ENCODE peak calls at places on chromosomes 5 and 9, in four cellular contexts. A, W, X and G are unnamed samples.

GRCh38 chr9:135224921-135225541 is 137.6 kb downstream of the OLFM1 start:
- DNase-seq in A (no peak), W (no peak), X (no peak), G (no peak)

GRCh38 chr5:58447231-58447630 is 12.7 kb downstream of the PLK2 start:
- DNase-seq in A (no peak), W (no peak), X (no peak), G (no peak)

GRCh38 chr9:135039916-135040645 is 47.4 kb upstream of the OLFM1 start:
- DNase-seq in A (no peak), W (no peak), X (no peak), G (no peak)

GRCh38 chr5:93532370-93532769 is 48.6 kb downstream of the NR2F1-AS1 start:
- DNase-seq in A (no peak), W (no peak), X (peak), G (peak)

GRCh38 chr5:127960126-127960744 is 123.3 kb upstream of the SLC12A2 start:
- DNase-seq in A (no peak), W (no peak), X (no peak), G (no peak)

GRCh38 chr9:108622467-108622866 is 233.3 kb downstream of the ACTL7B start:
- DNase-seq in A (no peak), W (no peak), X (no peak), G (no peak)

GRCh38 chr5:141485305-141486055 is 650 bp downstream of the PCDHGC4 start:
- DNase-seq in A (no peak), W (no peak), X (no peak), G (no peak)

GRCh38 chr5:177593511-177593910 is 1.5 kb downstream of the TMED9 start:
- DNase-seq in A (no peak), W (no peak), X (no peak), G (no peak)

GRCh38 chr5:143275871-143276363 is 127.6 kb downstream of the NR3C1 start:
- DNase-seq in A (no peak), W (no peak), X (no peak), G (no peak)

GRCh38 chr5:36239370-36240293 is 2.1 kb downstream of the NADK2 start:
- DNase-seq in A (no peak), W (no peak), X (no peak), G (no peak)
- H3K4me3 ChIP-seq in A (no peak), W (no peak), X (no peak), G (peak)

GRCh38 chr9:95465115-95465514 is 51.7 kb downstream of the PTCH1 start:
- DNase-seq in A (no peak), W (no peak), X (no peak), G (no peak)

GRCh38 chr9:95462419-95463121 is 54.2 kb downstream of the PTCH1 start:
- DNase-seq in A (peak), W (peak), X (peak), G (peak)

GRCh38 chr9:95461448-95462381 is 55.1 kb downstream of the PTCH1 start:
- DNase-seq in A (no peak), W (no peak), X (no peak), G (no peak)

GRCh38 chr9:95460627-95461164 is 56.1 kb downstream of the PTCH1 start:
- DNase-seq in A (no peak), W (no peak), X (no peak), G (peak)

GRCh38 chr9:95463145-95464060 is 53.4 kb downstream of the PTCH1 start:
- DNase-seq in A (peak), W (no peak), X (no peak), G (no peak)
- H3K4me3 ChIP-seq in A (no peak), W (peak), X (peak), G (peak)

DNA sequence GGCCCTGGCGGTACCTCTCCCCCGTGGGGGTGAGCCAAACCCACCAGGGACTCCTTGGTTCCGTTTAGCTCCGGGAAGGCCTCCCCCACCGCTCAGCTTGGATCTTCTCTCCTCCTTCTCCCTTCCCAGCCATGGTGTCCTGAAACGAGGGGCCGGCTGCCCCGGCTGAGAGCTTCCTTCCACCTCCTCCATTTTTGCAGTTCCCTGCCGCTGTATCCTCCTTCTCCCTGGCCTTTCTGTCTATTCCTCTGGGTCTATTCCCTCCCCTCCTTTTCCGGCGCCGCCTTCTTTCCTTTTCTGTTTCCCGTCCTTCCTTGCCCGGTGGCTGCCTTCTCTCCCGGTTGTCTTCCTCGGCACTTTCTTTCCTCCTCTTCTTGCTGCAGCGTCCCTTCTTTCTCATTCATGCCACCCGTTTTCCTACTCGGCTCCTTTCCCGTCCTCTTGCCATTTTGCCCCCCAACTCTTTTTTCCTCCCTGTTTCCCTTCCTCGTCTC is 110.4 kb downstream of the LIFR start:
- DNase-seq in A (no peak), W (no peak), X (no peak), G (no peak)
- H3K4me3 ChIP-seq in A (no peak), W (no peak), X (peak), G (peak)

GRCh38 chr9:73091909-73092308 is 59.8 kb upstream of the ANXA1 start:
- DNase-seq in A (no peak), W (no peak), X (no peak), G (no peak)

GRCh38 chr9:73095425-73095824 is 56.2 kb upstream of the ANXA1 start:
- DNase-seq in A (no peak), W (no peak), X (no peak), G (no peak)

GRCh38 chr9:73090214-73090613 is 61.5 kb upstream of the ANXA1 start:
- DNase-seq in A (no peak), W (no peak), X (no peak), G (no peak)

GRCh38 chr9:73093016-73093739 is 58.5 kb upstream of the ANXA1 start:
- DNase-seq in A (no peak), W (no peak), X (no peak), G (no peak)

GRCh38 chr9:73093740-73094379 is 57.8 kb upstream of the ANXA1 start:
- DNase-seq in A (no peak), W (peak), X (no peak), G (no peak)
- H3K4me3 ChIP-seq in A (no peak), W (no peak), X (no peak), G (no peak)

GRCh38 chr9:96417610-96418073 is 528 bp downstream of the ZNF367 start:
- DNase-seq in A (no peak), W (no peak), X (no peak), G (no peak)

GRCh38 chr9:96412174-96412913 is 5.8 kb downstream of the ZNF367 start:
- DNase-seq in A (no peak), W (no peak), X (no peak), G (no peak)

GRCh38 chr9:96411129-96411820 is 6.9 kb downstream of the ZNF367 start:
- DNase-seq in A (no peak), W (no peak), X (no peak), G (no peak)

GRCh38 chr9:96417051-96417586 is 1.1 kb downstream of the ZNF367 start:
- DNase-seq in A (peak), W (peak), X (no peak), G (no peak)

DNA sequence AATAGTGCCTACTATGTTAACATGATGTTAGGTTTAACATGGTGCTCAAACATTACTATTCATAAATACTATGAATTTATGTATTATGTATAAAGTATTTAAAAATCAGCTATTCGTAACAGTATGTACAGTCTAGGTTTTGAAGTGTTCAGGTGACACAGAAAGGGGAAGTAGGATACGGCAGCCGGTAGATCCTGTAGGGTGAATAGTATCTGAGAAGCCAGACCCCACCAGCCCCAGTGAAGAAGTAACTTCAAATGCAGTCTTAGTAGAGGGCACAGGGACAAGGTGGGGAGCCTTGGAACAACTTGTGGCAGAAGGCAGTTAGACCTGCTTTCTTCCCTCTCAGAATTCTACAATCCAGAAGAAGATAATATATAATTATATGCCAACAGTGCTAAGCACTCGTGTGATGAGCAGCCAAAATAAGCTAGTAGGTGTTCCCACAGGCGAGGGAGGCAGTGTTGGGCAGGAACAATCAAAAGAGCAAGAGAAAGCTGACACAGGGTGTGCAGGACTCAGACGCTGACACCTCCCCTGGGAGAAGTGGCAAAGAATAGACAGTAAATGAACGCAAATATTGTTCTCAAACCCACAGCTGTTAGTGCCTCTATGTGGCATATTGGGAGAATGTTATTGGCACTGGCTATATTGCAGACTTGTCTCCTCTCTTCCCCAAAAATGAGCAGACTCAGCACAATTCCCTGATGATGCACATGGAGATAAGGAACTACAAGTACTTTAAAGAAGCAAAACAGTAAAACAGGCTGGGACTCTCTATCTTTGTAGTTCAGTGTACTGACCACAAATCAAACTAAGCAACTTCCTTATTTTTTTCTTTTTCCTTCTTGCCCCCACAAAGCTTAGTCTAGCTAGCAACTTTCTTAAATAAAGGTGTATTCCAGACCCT is 4.6 kb downstream of the ZNF367 start:
- DNase-seq in A (no peak), W (no peak), X (no peak), G (no peak)
- H3K4me3 ChIP-seq in A (no peak), W (no peak), X (no peak), G (no peak)